ENCODE peak calls at places on chromosome 13, in four cellular contexts. One of them, this sample, is unnamed.

GRCh38 chr13:102021777-102022176 is 380.1 kb downstream of the FGF14 start:
- DNase-seq in WTC11: no peak
- DNase-seq in K562: no peak
- DNase-seq in GM12878: no peak
- DNase-seq in this sample: no peak

GRCh38 chr13:59408738-59409137 is 755.0 kb downstream of the DIAPH3 start:
- DNase-seq in WTC11: no peak
- DNase-seq in K562: no peak
- DNase-seq in GM12878: no peak
- DNase-seq in this sample: no peak

GRCh38 chr13:49356224-49356623 is 87.6 kb downstream of the CAB39L start:
- DNase-seq in WTC11: no peak
- DNase-seq in K562: no peak
- DNase-seq in GM12878: no peak
- DNase-seq in this sample: no peak

GRCh38 chr13:93522486-93522885 is 295.9 kb downstream of the GPC6 start:
- DNase-seq in WTC11: no peak
- DNase-seq in K562: no peak
- DNase-seq in GM12878: no peak
- DNase-seq in this sample: no peak

GRCh38 chr13:40679586-40679985 is 13.1 kb upstream of the FOXO1 start:
- DNase-seq in WTC11: no peak
- DNase-seq in K562: no peak
- DNase-seq in GM12878: no peak
- DNase-seq in this sample: no peak

GRCh38 chr13:112752711-112753541 is 63.1 kb downstream of the ATP11A start:
- DNase-seq in WTC11: no peak
- DNase-seq in K562: no peak
- DNase-seq in GM12878: no peak
- DNase-seq in this sample: no peak

GRCh38 chr13:30898721-30899188 is 7.3 kb upstream of the MEDAG start:
- DNase-seq in WTC11: no peak
- DNase-seq in K562: no peak
- DNase-seq in GM12878: no peak
- DNase-seq in this sample: peak

GRCh38 chr13:83024955-83025594 is 857.2 kb downstream of the SLITRK1 start:
- DNase-seq in WTC11: no peak
- DNase-seq in K562: no peak
- DNase-seq in GM12878: no peak
- DNase-seq in this sample: no peak

GRCh38 chr13:112990783-112991182 is 21.8 kb downstream of the MCF2L start:
- DNase-seq in WTC11: peak
- DNase-seq in K562: no peak
- DNase-seq in GM12878: no peak
- DNase-seq in this sample: no peak

GRCh38 chr13:30847697-30848307 is 58.3 kb upstream of the MEDAG start:
- DNase-seq in WTC11: no peak
- DNase-seq in K562: no peak
- DNase-seq in GM12878: peak
- DNase-seq in this sample: no peak

GRCh38 chr13:113534236-113534860 is 43.8 kb upstream of the DCUN1D2 start:
- DNase-seq in WTC11: peak
- DNase-seq in K562: no peak
- DNase-seq in GM12878: no peak
- DNase-seq in this sample: no peak

GRCh38 chr13:98839826-98840769 is 87.6 kb upstream of the SLC15A1 start:
- DNase-seq in WTC11: peak
- DNase-seq in K562: peak
- DNase-seq in GM12878: no peak
- DNase-seq in this sample: peak

GRCh38 chr13:38998739-38999138 is 8.1 kb upstream of the STOML3 start:
- DNase-seq in WTC11: no peak
- DNase-seq in K562: peak
- DNase-seq in GM12878: no peak
- DNase-seq in this sample: no peak

GRCh38 chr13:20391597-20392452 is 133.8 kb downstream of the CRYL1 start:
- DNase-seq in WTC11: peak
- DNase-seq in K562: no peak
- DNase-seq in GM12878: no peak
- DNase-seq in this sample: no peak

GRCh38 chr13:113976711-113977684 is 3.1 kb upstream of the C13orf46 start:
- DNase-seq in WTC11: peak
- DNase-seq in K562: no peak
- DNase-seq in GM12878: no peak
- DNase-seq in this sample: no peak

GRCh38 chr13:30877335-30877734 is 28.7 kb upstream of the MEDAG start:
- DNase-seq in WTC11: no peak
- DNase-seq in K562: no peak
- DNase-seq in GM12878: no peak
- DNase-seq in this sample: no peak

GRCh38 chr13:112065867-112066623 is 904 bp upstream of the SOX1 start:
- DNase-seq in WTC11: peak
- DNase-seq in K562: no peak
- DNase-seq in GM12878: no peak
- DNase-seq in this sample: no peak

GRCh38 chr13:59398127-59398526 is 765.6 kb downstream of the DIAPH3 start:
- DNase-seq in WTC11: no peak
- DNase-seq in K562: no peak
- DNase-seq in GM12878: no peak
- DNase-seq in this sample: no peak

GRCh38 chr13:40963927-40964326 is 55.2 kb downstream of the ELF1 start:
- DNase-seq in WTC11: no peak
- DNase-seq in K562: peak
- DNase-seq in GM12878: no peak
- DNase-seq in this sample: no peak

GRCh38 chr13:28100149-28101121 is at the start of gene FLT3:
- DNase-seq in WTC11: peak
- DNase-seq in K562: no peak
- DNase-seq in GM12878: no peak
- DNase-seq in this sample: no peak

GRCh38 chr13:113864303-113864890 is 521 bp upstream of the GAS6 start:
- DNase-seq in WTC11: no peak
- DNase-seq in K562: no peak
- DNase-seq in GM12878: no peak
- DNase-seq in this sample: no peak

GRCh38 chr13:27533155-27533643 is 82.8 kb upstream of the MTIF3 start:
- DNase-seq in WTC11: peak
- DNase-seq in K562: peak
- DNase-seq in GM12878: no peak
- DNase-seq in this sample: peak

GRCh38 chr13:23450340-23451046 is 17.0 kb upstream of the SACS start:
- DNase-seq in WTC11: no peak
- DNase-seq in K562: no peak
- DNase-seq in GM12878: no peak
- DNase-seq in this sample: no peak

GRCh38 chr13:114128624-114129522 is 3.5 kb downstream of the RASA3 start:
- DNase-seq in WTC11: no peak
- DNase-seq in K562: peak
- DNase-seq in GM12878: peak
- DNase-seq in this sample: no peak

GRCh38 chr13:41029629-41030028 is 10.5 kb upstream of the ELF1 start:
- DNase-seq in WTC11: peak
- DNase-seq in K562: no peak
- DNase-seq in GM12878: no peak
- DNase-seq in this sample: no peak

GRCh38 chr13:44715287-44716224 is 139.4 kb upstream of the TSC22D1 start:
- DNase-seq in WTC11: no peak
- DNase-seq in K562: no peak
- DNase-seq in GM12878: no peak
- DNase-seq in this sample: no peak

GRCh38 chr13:67230774-67231480 is 791 bp upstream of the PCDH9 start:
- DNase-seq in WTC11: peak
- DNase-seq in K562: peak
- DNase-seq in GM12878: no peak
- DNase-seq in this sample: peak

GRCh38 chr13:41500501-41500900 is 43.2 kb downstream of the RGCC start:
- DNase-seq in WTC11: no peak
- DNase-seq in K562: no peak
- DNase-seq in GM12878: no peak
- DNase-seq in this sample: no peak

GRCh38 chr13:48377857-48378256 is 35.1 kb downstream of the LPAR6 start:
- DNase-seq in WTC11: no peak
- DNase-seq in K562: no peak
- DNase-seq in GM12878: no peak
- DNase-seq in this sample: no peak

GRCh38 chr13:110468986-110469495 is 92.5 kb downstream of the RAB20 start:
- DNase-seq in WTC11: no peak
- DNase-seq in K562: no peak
- DNase-seq in GM12878: no peak
- DNase-seq in this sample: no peak

GRCh38 chr13:107211073-107211472 is 643.1 kb upstream of the ARGLU1 start:
- DNase-seq in WTC11: peak
- DNase-seq in K562: peak
- DNase-seq in GM12878: no peak
- DNase-seq in this sample: peak

GRCh38 chr13:114148521-114148855 is 16.1 kb upstream of the RASA3 start:
- DNase-seq in WTC11: no peak
- DNase-seq in K562: no peak
- DNase-seq in GM12878: peak
- DNase-seq in this sample: no peak

GRCh38 chr13:112693831-112694497 is 4.1 kb downstream of the ATP11A start:
- DNase-seq in WTC11: peak
- DNase-seq in K562: no peak
- DNase-seq in GM12878: no peak
- DNase-seq in this sample: no peak

DNA sequence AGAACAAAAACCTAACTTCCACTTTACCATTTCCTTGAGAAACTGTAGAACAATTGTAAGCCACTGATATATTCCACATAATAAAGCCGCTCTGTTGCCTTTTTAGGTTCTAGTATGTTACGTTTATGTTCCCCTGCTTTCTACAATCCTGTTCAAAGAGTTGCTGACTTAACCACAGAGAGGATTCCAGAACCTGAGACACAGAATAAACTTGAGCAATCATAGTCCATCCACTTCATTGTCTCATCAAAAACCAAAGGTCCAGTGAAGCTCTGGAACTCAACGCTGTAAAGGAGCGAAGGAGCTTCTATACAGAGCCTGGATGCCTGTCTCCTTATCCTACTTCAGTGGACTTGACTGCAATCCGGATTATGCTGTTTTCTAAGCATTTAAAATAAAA is 4.6 kb downstream of the STARD13 start:
- DNase-seq in WTC11: no peak
- DNase-seq in K562: no peak
- DNase-seq in GM12878: no peak
- DNase-seq in this sample: no peak
- TF ChIP-seq ETV6 in WTC11: no peak
- TF ChIP-seq ETV6 in K562: no peak
- TF ChIP-seq ETV6 in GM12878: no peak
- TF ChIP-seq ETV6 in this sample: no peak

GRCh38 chr13:21898990-21899389 is 228.1 kb downstream of the FGF9 start:
- DNase-seq in WTC11: no peak
- DNase-seq in K562: no peak
- DNase-seq in GM12878: no peak
- DNase-seq in this sample: no peak

GRCh38 chr13:21898461-21898860 is 227.6 kb downstream of the FGF9 start:
- DNase-seq in WTC11: no peak
- DNase-seq in K562: no peak
- DNase-seq in GM12878: no peak
- DNase-seq in this sample: no peak

GRCh38 chr13:21894703-21895699 is 224.1 kb downstream of the FGF9 start:
- DNase-seq in WTC11: no peak
- DNase-seq in K562: no peak
- DNase-seq in GM12878: no peak
- DNase-seq in this sample: no peak

GRCh38 chr13:21895769-21896168 is 224.9 kb downstream of the FGF9 start:
- DNase-seq in WTC11: no peak
- DNase-seq in K562: no peak
- DNase-seq in GM12878: no peak
- DNase-seq in this sample: no peak

DNA sequence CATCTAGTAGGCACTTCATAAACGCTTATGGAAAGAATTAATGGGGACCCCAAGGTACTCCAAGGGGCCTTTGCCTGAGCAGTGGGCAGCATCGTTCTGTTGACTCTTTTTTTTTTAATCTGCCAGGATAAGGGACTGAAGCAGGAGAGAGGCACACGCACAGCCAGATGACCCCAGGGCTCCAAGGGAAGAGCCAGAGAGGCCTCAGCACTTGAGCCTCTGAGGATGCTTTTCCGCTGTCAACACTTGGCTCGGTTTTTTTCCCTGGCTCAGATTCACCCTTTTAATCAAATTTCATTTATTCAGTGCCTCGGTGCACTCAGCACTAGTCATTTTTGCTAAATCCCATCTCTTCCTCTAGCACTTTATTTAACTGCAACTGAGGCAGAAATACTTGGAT is 226.3 kb downstream of the FGF9 start:
- DNase-seq in WTC11: no peak
- DNase-seq in K562: no peak
- DNase-seq in GM12878: no peak
- DNase-seq in this sample: no peak
- TF ChIP-seq MAX in WTC11: no peak
- TF ChIP-seq MAX in K562: no peak
- TF ChIP-seq MAX in GM12878: no peak
- TF ChIP-seq MAX in this sample: no peak

GRCh38 chr13:94662274-94662945 is 49.9 kb downstream of the SOX21 start:
- DNase-seq in WTC11: no peak
- DNase-seq in K562: peak
- DNase-seq in GM12878: no peak
- DNase-seq in this sample: no peak

GRCh38 chr13:94666065-94666464 is 46.3 kb downstream of the SOX21 start:
- DNase-seq in WTC11: no peak
- DNase-seq in K562: no peak
- DNase-seq in GM12878: no peak
- DNase-seq in this sample: no peak

GRCh38 chr13:94664889-94665288 is 47.5 kb downstream of the SOX21 start:
- DNase-seq in WTC11: no peak
- DNase-seq in K562: peak
- DNase-seq in GM12878: no peak
- DNase-seq in this sample: no peak

GRCh38 chr13:94672400-94672799 is 39.9 kb downstream of the SOX21 start:
- DNase-seq in WTC11: no peak
- DNase-seq in K562: no peak
- DNase-seq in GM12878: no peak
- DNase-seq in this sample: no peak

DNA sequence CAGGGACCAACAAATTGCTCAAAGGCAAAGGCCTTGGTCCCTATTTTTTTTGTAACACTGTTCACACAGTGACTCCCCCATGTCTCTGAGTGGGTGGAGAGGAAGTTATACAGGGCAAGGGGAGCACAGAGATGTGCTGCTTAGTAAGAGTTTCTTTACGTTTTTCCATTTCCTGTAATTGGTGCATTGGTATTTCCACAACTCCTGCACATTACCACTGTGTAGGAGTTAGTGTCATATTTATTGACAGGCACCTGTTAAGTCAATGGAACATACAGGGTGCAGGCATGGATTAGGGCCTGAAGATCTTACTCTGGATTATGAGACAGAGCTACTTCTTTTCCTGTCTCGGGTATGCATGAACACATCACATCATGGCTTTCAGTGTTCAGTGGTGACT is 45.2 kb downstream of the SOX21 start:
- DNase-seq in WTC11: no peak
- DNase-seq in K562: no peak
- DNase-seq in GM12878: no peak
- DNase-seq in this sample: no peak
- TF ChIP-seq ETV6 in WTC11: no peak
- TF ChIP-seq ETV6 in K562: no peak
- TF ChIP-seq ETV6 in GM12878: no peak
- TF ChIP-seq ETV6 in this sample: no peak

GRCh38 chr13:106063591-106064308 is 471.7 kb downstream of the EFNB2 start:
- DNase-seq in WTC11: no peak
- DNase-seq in K562: no peak
- DNase-seq in GM12878: no peak
- DNase-seq in this sample: no peak
- TF ChIP-seq MAX in WTC11: no peak
- TF ChIP-seq MAX in K562: no peak
- TF ChIP-seq MAX in GM12878: no peak
- TF ChIP-seq MAX in this sample: no peak

This sample was measured in HepG2.